ENCODE peak calls at places on chromosomes 7 and 10, in five cellular contexts. W, H, K, B and C are unnamed samples.
A peak's percentile ranks its signal among the peaks of the same experiment; 100 is the strongest.

GRCh38 chr7:118003438-118003837 is 130.2 kb upstream of the CTTNBP2 start:
- DNase-seq in K (no peak), H (no peak), W (no peak), B (no peak), C (no peak)

GRCh38 chr7:106901870-106902441 is 36.9 kb downstream of the PIK3CG start:
- DNase-seq in K (no peak), W (no peak), B (no peak), H (no peak), C (no peak)

GRCh38 chr10:117374506-117375359 is 507 bp downstream of the PDZD8 start:
- DNase-seq in K (peak; percentile 6), H (peak; percentile 8), B (peak; percentile 40), W (no peak), C (peak; percentile 18)

GRCh38 chr10:122142652-122143237 is 128.4 kb upstream of the BTBD16 start:
- DNase-seq in H (peak; percentile 74), B (no peak), K (peak; percentile 61), W (no peak), C (no peak)

GRCh38 chr7:100673942-100674431 is 447 bp downstream of the GNB2 start:
- DNase-seq in K (peak; percentile 34), B (peak; percentile 26), W (no peak), H (peak; percentile 26), C (no peak)

GRCh38 chr10:100510533-100511308 is 8.9 kb downstream of the SEC31B start:
- DNase-seq in K (no peak), W (no peak), B (peak; percentile 38), H (no peak), C (peak; percentile 46)

GRCh38 chr10:69684020-69684980 is 54.3 kb downstream of the FAM241B start:
- DNase-seq in W (no peak), B (no peak), H (no peak), K (no peak), C (no peak)

GRCh38 chr7:36473454-36474282 is 84.0 kb downstream of the ANLN start:
- DNase-seq in K (peak; percentile 29), B (no peak), H (no peak), W (no peak), C (peak; percentile 9)

GRCh38 chr10:122240401-122240800 is 30.7 kb upstream of the BTBD16 start:
- DNase-seq in W (no peak), K (no peak), B (no peak), H (no peak), C (no peak)

GRCh38 chr10:133183646-133184378 is 23.8 kb downstream of the KNDC1 start:
- DNase-seq in B (no peak), H (no peak), K (no peak), W (no peak), C (no peak)

GRCh38 chr10:119608316-119609155 is 11.8 kb upstream of the TIAL1 start:
- DNase-seq in H (peak; percentile 49), K (peak; percentile 26), B (peak; percentile 8), W (no peak), C (no peak)

GRCh38 chr7:57204411-57204811 is 72.2 kb upstream of the ZNF479 start:
- DNase-seq in B (no peak), K (no peak), H (no peak), W (no peak), C (no peak)

GRCh38 chr10:14478639-14479038 is 147.9 kb upstream of the FRMD4A start:
- DNase-seq in K (peak; percentile 87), B (no peak), W (peak; percentile 49), H (peak; percentile 53), C (no peak)

GRCh38 chr7:100353685-100354330 is 4.1 kb upstream of the PILRB start:
- DNase-seq in B (no peak), W (no peak), H (no peak), K (no peak), C (no peak)

GRCh38 chr7:108324053-108325038 is 131.9 kb downstream of the NRCAM start:
- DNase-seq in H (no peak), K (no peak), B (no peak), W (no peak), C (no peak)

GRCh38 chr10:7085913-7086589 is 324.8 kb downstream of the SFMBT2 start:
- DNase-seq in W (no peak), H (peak; percentile 48), K (peak; percentile 12), B (no peak), C (no peak)

GRCh38 chr7:159094030-159094740 is 50.5 kb downstream of the VIPR2 start:
- DNase-seq in W (no peak), B (no peak), H (no peak), K (no peak), C (no peak)

GRCh38 chr7:154177584-154177983 is 125.4 kb downstream of the DPP6 start:
- DNase-seq in H (no peak), B (no peak), W (no peak), K (no peak), C (no peak)

GRCh38 chr10:84348431-84348830 is 20.0 kb downstream of the CCSER2 start:
- DNase-seq in H (no peak), K (no peak), W (no peak), B (no peak), C (no peak)

GRCh38 chr10:101043356-101043707 is 12.3 kb downstream of the SFXN3 start:
- DNase-seq in K (no peak), B (no peak), W (no peak), H (no peak), C (no peak)

GRCh38 chr10:44393051-44393630 is 8.2 kb upstream of the CXCL12 start:
- DNase-seq in H (no peak), W (no peak), B (no peak), K (no peak), C (no peak)

GRCh38 chr10:57692255-57692980 is 575.3 kb downstream of the IPMK start:
- DNase-seq in W (peak; percentile 92), K (no peak), B (no peak), H (no peak), C (no peak)